ENCODE peak calls at places on chromosome 3, in eight cellular contexts. S, A, I, K, C, Y, E and F are unnamed samples.

GRCh38 chr3:153273767-153274443 is 111.9 kb downstream of the RAP2B start:
- DNase-seq in S (no peak), A (no peak), I (peak), K (no peak), C (no peak), Y (peak), E (no peak), F (no peak)

GRCh38 chr3:127774647-127775046 is 47.7 kb downstream of the MGLL start:
- DNase-seq in S (no peak), A (no peak), I (no peak), K (no peak), C (no peak), Y (no peak), E (no peak), F (no peak)

GRCh38 chr3:113552851-113553250 is 20.5 kb downstream of the SIDT1 start:
- DNase-seq in S (no peak), A (no peak), I (no peak), K (no peak), C (no peak), Y (no peak), E (no peak), F (no peak)

GRCh38 chr3:34483290-34483887 is 685.0 kb downstream of the PDCD6IP start:
- DNase-seq in S (no peak), A (no peak), I (no peak), K (no peak), C (no peak), Y (no peak), E (no peak), F (no peak)

GRCh38 chr3:185934726-185935464 is 2.9 kb downstream of the TRA2B start:
- DNase-seq in S (no peak), A (no peak), I (no peak), K (no peak), C (no peak), Y (peak), E (no peak), F (no peak)

GRCh38 chr3:157523814-157524213 is 20.6 kb upstream of the VEPH1 start:
- DNase-seq in S (no peak), A (no peak), I (no peak), K (no peak), C (no peak), Y (no peak), E (no peak), F (no peak)

GRCh38 chr3:38623539-38623938 is 25.9 kb downstream of the SCN5A start:
- DNase-seq in S (no peak), A (no peak), I (no peak), K (no peak), C (peak), Y (no peak), E (no peak), F (no peak)

GRCh38 chr3:51706788-51707731 is at the start of gene GRM2:
- DNase-seq in S (peak), A (no peak), I (peak), K (no peak), C (peak), Y (peak), E (peak), F (peak)

GRCh38 chr3:155640098-155640497 is 104.8 kb downstream of the PLCH1 start:
- DNase-seq in S (no peak), A (no peak), I (no peak), K (no peak), C (no peak), Y (no peak), E (no peak), F (no peak)

GRCh38 chr3:43629741-43630140 is 7.9 kb upstream of the ANO10 start:
- DNase-seq in S (no peak), A (no peak), I (no peak), K (no peak), C (no peak), Y (no peak), E (no peak), F (no peak)

GRCh38 chr3:43632986-43633385 is 11.2 kb upstream of the ANO10 start:
- DNase-seq in S (no peak), A (no peak), I (no peak), K (no peak), C (no peak), Y (no peak), E (no peak), F (no peak)

GRCh38 chr3:43629254-43629653 is 7.4 kb upstream of the ANO10 start:
- DNase-seq in S (no peak), A (no peak), I (no peak), K (no peak), C (no peak), Y (peak), E (no peak), F (no peak)

GRCh38 chr3:43627360-43627759 is 5.5 kb upstream of the ANO10 start:
- DNase-seq in S (no peak), A (no peak), I (no peak), K (no peak), C (no peak), Y (no peak), E (no peak), F (no peak)

DNA sequence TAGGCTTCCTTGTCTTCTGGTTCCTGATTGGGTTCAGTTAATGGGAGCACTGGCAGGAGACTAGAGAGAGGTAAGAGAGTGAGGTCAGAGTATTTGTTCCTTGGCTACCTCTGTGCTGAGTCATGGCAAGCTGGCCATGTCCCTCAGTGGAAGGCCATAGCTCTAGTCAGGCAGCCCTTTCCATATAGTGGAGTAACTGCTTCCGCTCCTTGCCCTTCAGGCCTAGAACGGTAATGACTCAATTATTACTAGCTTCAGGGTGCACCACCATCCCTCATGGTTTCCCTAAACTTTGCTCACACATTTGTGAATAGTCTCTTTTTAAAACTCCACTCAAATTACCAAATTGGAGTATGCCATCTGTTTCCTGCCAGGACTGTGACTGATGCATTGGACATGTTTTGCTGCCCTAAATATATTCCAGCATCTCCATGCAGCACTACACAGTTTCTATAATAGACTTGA is 10.5 kb upstream of the ANO10 start:
- DNase-seq in S (no peak), A (no peak), I (peak), K (no peak), C (no peak), Y (peak), E (no peak), F (no peak)
- TF ChIP-seq CTCF in S (no peak), A (no peak), I (peak), K (no peak), C (no peak), Y (peak), E (no peak), F (no peak)

GRCh38 chr3:56919797-56920195 is 118.0 kb upstream of the ARHGEF3 start:
- DNase-seq in S (no peak), A (no peak), I (no peak), K (no peak), C (no peak), Y (no peak), E (no peak), F (no peak)

GRCh38 chr3:56919137-56919796 is 117.5 kb upstream of the ARHGEF3 start:
- DNase-seq in S (no peak), A (no peak), I (no peak), K (no peak), C (no peak), Y (no peak), E (no peak), F (no peak)

GRCh38 chr3:56916697-56917336 is 115.1 kb upstream of the ARHGEF3 start:
- DNase-seq in S (no peak), A (no peak), I (no peak), K (no peak), C (no peak), Y (no peak), E (no peak), F (no peak)

GRCh38 chr3:56917337-56917697 is 115.6 kb upstream of the ARHGEF3 start:
- DNase-seq in S (no peak), A (no peak), I (no peak), K (no peak), C (no peak), Y (no peak), E (no peak), F (no peak)

GRCh38 chr3:56917740-56918568 is 116.2 kb upstream of the ARHGEF3 start:
- DNase-seq in S (no peak), A (no peak), I (no peak), K (no peak), C (no peak), Y (no peak), E (no peak), F (no peak)
- H3K4me3 ChIP-seq in S (no peak), A (no peak), I (no peak), K (peak), C (no peak), Y (no peak), E (no peak), F (no peak)

GRCh38 chr3:171172070-171172469 is 145.6 kb upstream of the SLC2A2 start:
- DNase-seq in S (no peak), A (no peak), I (no peak), K (no peak), C (no peak), Y (no peak), E (no peak), F (no peak)
- TF ChIP-seq CTCF in S (peak), A (peak), I (peak), K (no peak), C (peak), Y (peak), E (no peak), F (peak)

GRCh38 chr3:125055165-125055912 is 458 bp downstream of the HEG1 start:
- DNase-seq in S (peak), A (no peak), I (no peak), K (peak), C (no peak), Y (no peak), E (no peak), F (no peak)

GRCh38 chr3:125058529-125058928 is 2.7 kb upstream of the HEG1 start:
- DNase-seq in S (no peak), A (no peak), I (no peak), K (no peak), C (no peak), Y (no peak), E (no peak), F (no peak)

GRCh38 chr3:125055913-125056705 is at the start of gene HEG1:
- DNase-seq in S (peak), A (no peak), I (peak), K (peak), C (peak), Y (peak), E (peak), F (no peak)

GRCh38 chr3:125058959-125059358 is 3.2 kb upstream of the HEG1 start:
- DNase-seq in S (no peak), A (no peak), I (no peak), K (no peak), C (no peak), Y (no peak), E (no peak), F (no peak)

GRCh38 chr3:125057186-125057850 is 1.5 kb upstream of the HEG1 start:
- DNase-seq in S (no peak), A (no peak), I (peak), K (no peak), C (no peak), Y (peak), E (no peak), F (no peak)
- H3K4me3 ChIP-seq in S (no peak), A (no peak), I (no peak), K (no peak), C (no peak), Y (no peak), E (no peak), F (no peak)

GRCh38 chr3:27723803-27724458 is 1.8 kb upstream of the EOMES start:
- DNase-seq in S (no peak), A (no peak), I (no peak), K (no peak), C (peak), Y (no peak), E (no peak), F (no peak)

GRCh38 chr3:27722957-27723802 is 1.1 kb upstream of the EOMES start:
- DNase-seq in S (no peak), A (no peak), I (no peak), K (no peak), C (peak), Y (no peak), E (no peak), F (no peak)

GRCh38 chr3:27720029-27720518 is 2.0 kb downstream of the EOMES start:
- DNase-seq in S (no peak), A (no peak), I (no peak), K (no peak), C (no peak), Y (no peak), E (no peak), F (no peak)

GRCh38 chr3:27720899-27721716 is 1.0 kb downstream of the EOMES start:
- DNase-seq in S (no peak), A (peak), I (no peak), K (peak), C (peak), Y (no peak), E (no peak), F (no peak)

GRCh38 chr3:27721717-27722564 is at the start of gene EOMES:
- DNase-seq in S (no peak), A (peak), I (no peak), K (peak), C (peak), Y (peak), E (no peak), F (no peak)
- TF ChIP-seq CTCF in S (peak), A (peak), I (peak), K (peak), C (peak), Y (no peak), E (peak), F (peak)

GRCh38 chr3:187621881-187622280 is 48.3 kb downstream of the SST start:
- DNase-seq in S (no peak), A (no peak), I (no peak), K (no peak), C (peak), Y (no peak), E (no peak), F (no peak)

GRCh38 chr3:187616307-187616939 is 53.8 kb downstream of the SST start:
- DNase-seq in S (no peak), A (peak), I (peak), K (peak), C (peak), Y (peak), E (no peak), F (peak)

GRCh38 chr3:187615630-187616029 is 54.6 kb downstream of the SST start:
- DNase-seq in S (no peak), A (no peak), I (no peak), K (no peak), C (no peak), Y (no peak), E (no peak), F (no peak)

GRCh38 chr3:187619461-187619860 is 50.7 kb downstream of the SST start:
- DNase-seq in S (no peak), A (no peak), I (no peak), K (no peak), C (no peak), Y (no peak), E (no peak), F (no peak)

GRCh38 chr3:187618732-187619131 is 51.5 kb downstream of the SST start:
- DNase-seq in S (no peak), A (no peak), I (no peak), K (no peak), C (no peak), Y (no peak), E (no peak), F (no peak)
- H3K4me3 ChIP-seq in S (no peak), A (no peak), I (no peak), K (no peak), C (no peak), Y (no peak), E (no peak), F (no peak)

GRCh38 chr3:59334585-59334984 is 284.8 kb upstream of the CFAP20DC start:
- DNase-seq in S (no peak), A (no peak), I (no peak), K (no peak), C (no peak), Y (peak), E (no peak), F (no peak)
- TF ChIP-seq CTCF in S (no peak), A (no peak), I (no peak), K (no peak), C (no peak), Y (no peak), E (no peak), F (no peak)

GRCh38 chr3:28242519-28242918 is 1.1 kb downstream of the CMC1 start:
- DNase-seq in S (no peak), A (no peak), I (no peak), K (no peak), C (no peak), Y (no peak), E (no peak), F (no peak)
- H3K4me3 ChIP-seq in S (peak), A (peak), I (peak), K (peak), C (peak), Y (peak), E (peak), F (peak)